ENCODE peak calls at places on chromosomes 2 and 18, in seven cellular contexts. M is progenitor cell of endocrine pancreas; K is activated gamma-delta T cell treated with anti-CD3 and anti-CD28 coated beads, Interleukin-2, amount 50 U/mL, for 16 hours; P is naive thymus-derived CD8-positive, alpha-beta T cell; H is dorsolateral prefrontal cortex; D is epithelial cell of esophagus; G is IMR-90. X is an unnamed sample.

GRCh38 chr2:50401772-50402653 is 629.9 kb downstream of the NRXN1 start:
- DNase-seq in M (peak; percentile 60), K (no peak), P (no peak), H (peak; percentile 35), D (peak; percentile 71), G (peak; percentile 52), X (no peak)

GRCh38 chr2:113098532-113098931 is 28.9 kb upstream of the IL1RN start:
- DNase-seq in M (no peak), K (no peak), P (no peak), H (no peak), D (no peak), G (no peak), X (no peak)

GRCh38 chr2:212957624-212958023 is 193.8 kb downstream of the IKZF2 start:
- DNase-seq in M (no peak), K (no peak), P (no peak), H (no peak), D (no peak), G (no peak), X (no peak)

GRCh38 chr2:42071762-42072161 is 23.9 kb downstream of the PKDCC start:
- DNase-seq in M (no peak), K (no peak), P (no peak), H (no peak), D (no peak), G (no peak), X (no peak)

GRCh38 chr2:9261231-9261883 is 54.7 kb downstream of the ASAP2 start:
- DNase-seq in M (no peak), K (no peak), P (no peak), H (no peak), D (no peak), G (no peak), X (no peak)

GRCh38 chr2:222264791-222265320 is 33.9 kb downstream of the PAX3 start:
- DNase-seq in M (no peak), K (no peak), P (no peak), H (no peak), D (peak; percentile 1), G (no peak), X (no peak)

GRCh38 chr2:145484443-145485086 is 964.6 kb upstream of the ZEB2 start:
- DNase-seq in M (no peak), K (no peak), P (no peak), H (no peak), D (peak; percentile 84), G (peak; percentile 66), X (no peak)

GRCh38 chr2:147456729-147457128 is 388.1 kb upstream of the ACVR2A start:
- DNase-seq in M (no peak), K (no peak), P (no peak), H (no peak), D (peak; percentile 13), G (no peak), X (no peak)

GRCh38 chr2:96265349-96265839 is 403 bp downstream of the TMEM127 start:
- DNase-seq in M (no peak), K (peak; percentile 24), P (no peak), H (peak; percentile 64), D (peak; percentile 53), G (no peak), X (no peak)

GRCh38 chr2:2704380-2705093 is 373.5 kb upstream of the MYT1L start:
- DNase-seq in M (no peak), K (no peak), P (no peak), H (no peak), D (no peak), G (no peak), X (no peak)

GRCh38 chr2:53018830-53019425 is 748.7 kb upstream of the CHAC2 start:
- DNase-seq in M (no peak), K (no peak), P (no peak), H (no peak), D (no peak), G (peak; percentile 34), X (no peak)

GRCh38 chr2:47339745-47340541 is 63.0 kb upstream of the MSH2 start:
- DNase-seq in M (no peak), K (no peak), P (no peak), H (no peak), D (peak; percentile 99), G (peak; percentile 61), X (no peak)

GRCh38 chr2:45007356-45007755 is 1.9 kb downstream of the SIX2 start:
- DNase-seq in M (no peak), K (no peak), P (no peak), H (no peak), D (no peak), G (no peak), X (no peak)

GRCh38 chr2:158184556-158185343 is 83.1 kb downstream of the UPP2 start:
- DNase-seq in M (peak; percentile 10), K (no peak), P (no peak), H (no peak), D (peak; percentile 51), G (no peak), X (no peak)

GRCh38 chr2:8244634-8245033 is 437.2 kb upstream of the ID2 start:
- DNase-seq in M (no peak), K (no peak), P (no peak), H (no peak), D (no peak), G (no peak), X (no peak)

GRCh38 chr2:17599617-17600016 is 59.1 kb downstream of the VSNL1 start:
- DNase-seq in M (no peak), K (no peak), P (no peak), H (no peak), D (peak; percentile 70), G (no peak), X (no peak)

GRCh38 chr18:51028201-51028805 is 1.7 kb upstream of the SMAD4 start:
- DNase-seq in M (no peak), K (no peak), P (no peak), H (no peak), D (peak; percentile 54), G (peak; percentile 50), X (peak; percentile 60)

GRCh38 chr2:208142925-208143799 is 2.8 kb downstream of the CRYGB start:
- DNase-seq in M (no peak), K (no peak), P (no peak), H (no peak), D (no peak), G (no peak), X (no peak)

GRCh38 chr2:127565261-127566138 is 30.0 kb downstream of the MYO7B start:
- DNase-seq in M (no peak), K (no peak), P (no peak), H (no peak), D (no peak), G (no peak), X (no peak)

GRCh38 chr18:37385846-37386435 is 179.7 kb downstream of the CELF4 start:
- DNase-seq in M (no peak), K (no peak), P (no peak), H (no peak), D (peak; percentile 33), G (peak; percentile 37), X (no peak)

GRCh38 chr2:95010126-95010525 is 15.4 kb upstream of the MAL start:
- DNase-seq in M (no peak), K (no peak), P (no peak), H (no peak), D (no peak), G (no peak), X (no peak)

GRCh38 chr2:108980076-108980475 is 8.9 kb downstream of the EDAR start:
- DNase-seq in M (no peak), K (no peak), P (no peak), H (no peak), D (no peak), G (no peak), X (no peak)

GRCh38 chr2:168529054-168529833 is 73.2 kb downstream of the CERS6 start:
- DNase-seq in M (no peak), K (no peak), P (no peak), H (no peak), D (peak; percentile 52), G (no peak), X (no peak)

GRCh38 chr18:9708882-9709877 is 1.1 kb downstream of the RAB31 start:
- DNase-seq in M (no peak), K (no peak), P (no peak), H (peak; percentile 7), D (no peak), G (no peak), X (no peak)

GRCh38 chr2:219022041-219022440 is 19.3 kb downstream of the CFAP65 start:
- DNase-seq in M (no peak), K (no peak), P (no peak), H (no peak), D (no peak), G (no peak), X (no peak)

GRCh38 chr2:233798335-233799086 is 20.4 kb downstream of the MROH2A start:
- DNase-seq in M (peak; percentile 4), K (no peak), P (no peak), H (no peak), D (no peak), G (no peak), X (no peak)

GRCh38 chr2:152548996-152549395 is 168.3 kb downstream of the PRPF40A start:
- DNase-seq in M (no peak), K (no peak), P (no peak), H (no peak), D (no peak), G (peak; percentile 72), X (no peak)

GRCh38 chr2:154555700-154556099 is 142.8 kb upstream of the KCNJ3 start:
- DNase-seq in M (no peak), K (no peak), P (no peak), H (no peak), D (no peak), G (no peak), X (no peak)

GRCh38 chr2:184305105-184305504 is 293.2 kb upstream of the ZNF804A start:
- DNase-seq in M (no peak), K (no peak), P (no peak), H (no peak), D (no peak), G (no peak), X (no peak)

GRCh38 chr2:179983250-179983932 is 23.7 kb downstream of the CWC22 start:
- DNase-seq in M (no peak), K (no peak), P (no peak), H (no peak), D (no peak), G (no peak), X (no peak)

GRCh38 chr2:7019191-7019590 is 102.0 kb downstream of the RNF144A start:
- DNase-seq in M (no peak), K (no peak), P (no peak), H (no peak), D (no peak), G (no peak), X (no peak)

GRCh38 chr18:3526421-3527354 is 76.7 kb downstream of the TGIF1 start:
- DNase-seq in M (no peak), K (no peak), P (no peak), H (no peak), D (no peak), G (peak; percentile 85), X (no peak)